ENCODE peak calls at places on chromosomes 7 and 10, in four cellular contexts. L is endothelial cell of umbilical vein, J is GM12878, D is A549. S is an unnamed sample.

GRCh38 chr7:145082366-145083240 is 246.8 kb upstream of the TPK1 start:
- DNase-seq in J (no peak), D (no peak), L (no peak), S (peak)

GRCh38 chr10:123097039-123097438 is 38.7 kb upstream of the HMX3 start:
- DNase-seq in J (no peak), L (no peak), D (no peak), S (no peak)

GRCh38 chr7:46033592-46033991 is 112.5 kb upstream of the IGFBP3 start:
- DNase-seq in J (no peak), L (no peak), D (no peak), S (no peak)

GRCh38 chr10:131567279-131568162 is 256.0 kb upstream of the TCERG1L start:
- DNase-seq in J (no peak), L (no peak), D (no peak), S (no peak)

GRCh38 chr7:16004661-16005060 is 318.2 kb upstream of the MEOX2 start:
- DNase-seq in L (no peak), J (no peak), D (no peak), S (no peak)

GRCh38 chr7:27175626-27176342 is 1.7 kb upstream of the HOXA10 start:
- DNase-seq in J (no peak), L (peak), D (no peak), S (no peak)

GRCh38 chr10:89481662-89482061 is 53.7 kb downstream of the SLC16A12 start:
- DNase-seq in L (peak), J (no peak), D (peak), S (no peak)

GRCh38 chr10:70425096-70425495 is 16.4 kb downstream of the NODAL start:
- DNase-seq in J (no peak), D (no peak), L (no peak), S (no peak)

GRCh38 chr7:111486472-111487142 is 75.7 kb downstream of the IMMP2L start:
- DNase-seq in L (peak), J (peak), D (peak), S (peak)

GRCh38 chr10:69758310-69758728 is 43.4 kb upstream of the COL13A1 start:
- DNase-seq in D (no peak), L (no peak), J (no peak), S (no peak)

GRCh38 chr7:113175525-113176097 is 57.3 kb upstream of the SMIM30 start:
- DNase-seq in J (no peak), D (no peak), L (no peak), S (no peak)

GRCh38 chr7:19051767-19052375 is 65.6 kb downstream of the TWIST1 start:
- DNase-seq in L (peak), J (no peak), D (peak), S (peak)

GRCh38 chr7:155190608-155191536 is 106.8 kb upstream of the INSIG1 start:
- DNase-seq in J (no peak), L (peak), D (peak), S (peak)

GRCh38 chr10:63103971-63104409 is 29.1 kb upstream of the NRBF2 start:
- DNase-seq in D (no peak), L (no peak), J (no peak), S (no peak)

GRCh38 chr7:107563761-107564552 is at the start of the genes COG5 and DUS4L:
- DNase-seq in D (peak), J (peak), L (peak), S (peak)

GRCh38 chr7:143295870-143296269 is 7.7 kb downstream of the CASP2 start:
- DNase-seq in L (peak), D (no peak), J (no peak), S (no peak)

GRCh38 chr7:29077854-29078253 is 68.5 kb downstream of the CPVL start:
- DNase-seq in D (no peak), L (no peak), J (no peak), S (no peak)

GRCh38 chr7:128257458-128257857 is 16.4 kb downstream of the LEP start:
- DNase-seq in L (no peak), D (no peak), J (no peak), S (no peak)

GRCh38 chr10:131708225-131708624 is 192.6 kb upstream of the PPP2R2D start:
- DNase-seq in J (no peak), D (no peak), L (no peak), S (no peak)

GRCh38 chr10:22552888-22553378 is 161.4 kb downstream of the PIP4K2A start:
- DNase-seq in L (no peak), J (no peak), D (no peak), S (no peak)

GRCh38 chr7:129989466-129989865 is 36.7 kb upstream of the UBE2H start:
- DNase-seq in J (peak), D (no peak), L (no peak), S (no peak)

GRCh38 chr7:152313879-152314604 is 121.8 kb downstream of the KMT2C start:
- DNase-seq in L (peak), D (peak), J (no peak), S (peak)

GRCh38 chr7:4788627-4789189 is 13.3 kb downstream of the AP5Z1 start:
- DNase-seq in D (no peak), L (no peak), J (no peak), S (no peak)

GRCh38 chr7:2219136-2219535 is 13.6 kb downstream of the MAD1L1 start:
- DNase-seq in J (no peak), L (no peak), D (no peak), S (no peak)

GRCh38 chr10:129743738-129744133 is 220.3 kb downstream of the EBF3 start:
- DNase-seq in D (no peak), L (no peak), J (no peak), S (no peak)

GRCh38 chr10:78907458-78908211 is 161.1 kb upstream of the ZMIZ1 start:
- DNase-seq in L (no peak), D (no peak), J (no peak), S (no peak)

GRCh38 chr10:79101560-79101971 is 32.8 kb downstream of the ZMIZ1 start:
- DNase-seq in D (no peak), J (no peak), L (no peak), S (no peak)

GRCh38 chr7:90916319-90916718 is 320.2 kb downstream of the CDK14 start:
- DNase-seq in L (no peak), D (no peak), J (no peak), S (no peak)

GRCh38 chr10:33252794-33253203 is 81.7 kb downstream of the NRP1 start:
- DNase-seq in L (peak), J (no peak), D (peak), S (no peak)

GRCh38 chr10:35335718-35336083 is 608 bp upstream of the CCNY start:
- DNase-seq in D (no peak), L (no peak), J (no peak), S (peak)

GRCh38 chr10:110918633-110919348 is at the start of gene BBIP1:
- DNase-seq in D (peak), J (peak), L (peak), S (peak)

GRCh38 chr10:77844713-77845454 is 81.7 kb downstream of the DLG5 start:
- DNase-seq in J (no peak), D (peak), L (peak), S (no peak)

GRCh38 chr10:50404021-50404823 is 152.9 kb upstream of the ASAH2 start:
- DNase-seq in D (no peak), J (no peak), L (no peak), S (no peak)

GRCh38 chr10:19922236-19922963 is 106.2 kb downstream of the PLXDC2 start:
- DNase-seq in D (no peak), J (no peak), L (peak), S (no peak)

GRCh38 chr7:132768099-132768498 is 191.8 kb upstream of the PLXNA4 start:
- DNase-seq in D (no peak), J (no peak), L (no peak), S (no peak)

GRCh38 chr10:33655165-33655815 is 320.8 kb upstream of the NRP1 start:
- DNase-seq in D (no peak), J (no peak), L (no peak), S (no peak)

GRCh38 chr10:84243759-84244158 is 1.1 kb upstream of the RGR start:
- DNase-seq in J (no peak), D (no peak), L (no peak), S (no peak)

GRCh38 chr7:150322114-150322832 is 882 bp upstream of the LRRC61 start:
- DNase-seq in D (no peak), L (no peak), J (no peak), S (no peak)
- H3K4me3 ChIP-seq in D (no peak), L (no peak), J (peak), S (peak)

DNA sequence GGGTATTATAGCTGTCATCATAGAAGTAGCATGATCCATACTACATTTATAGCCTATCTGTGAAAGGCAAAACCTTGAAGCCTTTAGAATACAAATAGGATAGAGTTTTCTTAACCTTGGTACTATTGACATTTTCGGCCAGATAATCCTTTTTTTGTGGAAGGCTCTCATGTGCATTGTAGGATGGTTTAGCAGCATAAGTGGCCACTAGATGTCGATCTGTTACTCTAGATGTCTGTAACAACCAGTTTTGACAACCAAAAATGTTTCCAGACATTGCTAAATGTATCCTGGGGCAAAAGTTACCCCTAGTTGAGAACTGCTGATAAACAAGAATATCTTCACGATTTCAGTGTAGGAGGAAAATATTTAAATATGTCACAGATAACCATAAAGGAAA is 319.4 kb upstream of the GALNT17 start:
- DNase-seq in L (no peak), D (no peak), J (no peak), S (no peak)
- TF ChIP-seq CTCF in L (no peak), D (no peak), J (peak), S (peak)

DNA sequence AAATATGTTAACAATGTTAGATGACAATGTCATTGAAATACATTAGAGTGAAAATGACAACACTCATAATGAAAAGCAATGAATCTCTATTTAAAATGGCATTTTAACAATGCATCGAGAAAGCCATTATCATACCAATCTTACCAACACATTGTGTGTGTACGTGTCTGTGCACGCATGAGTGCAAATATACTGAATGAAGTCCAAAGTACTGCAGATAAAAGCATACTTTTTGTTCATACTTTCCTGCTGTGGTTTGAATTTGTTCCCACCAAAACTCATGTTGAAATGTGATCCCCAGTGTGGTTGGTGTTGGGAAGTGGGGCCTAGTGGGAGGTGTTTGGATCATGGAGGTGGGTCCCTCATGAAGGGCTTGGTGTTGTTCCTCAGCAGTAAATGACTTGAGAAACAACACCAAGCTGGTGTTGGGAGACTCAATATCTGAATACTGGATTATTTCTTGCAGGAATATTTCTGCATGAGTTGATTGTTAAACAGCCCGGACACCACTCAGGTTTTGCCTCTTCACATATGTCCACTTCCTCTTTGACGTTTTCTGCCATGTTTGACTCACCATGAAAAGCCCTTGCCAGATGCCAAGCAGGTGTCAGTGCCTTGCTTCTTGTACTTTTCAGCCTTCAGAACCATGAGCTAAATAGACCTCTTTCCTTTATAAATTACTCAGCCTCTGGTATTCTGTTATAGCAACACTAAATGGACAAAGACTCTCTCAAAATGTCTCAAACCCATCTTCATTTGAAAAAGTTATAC is 24.5 kb upstream of the MACC1 start:
- DNase-seq in L (no peak), J (peak), D (no peak), S (no peak)
- TF ChIP-seq MYC in L (no peak), J (no peak), D (no peak), S (no peak)

DNA sequence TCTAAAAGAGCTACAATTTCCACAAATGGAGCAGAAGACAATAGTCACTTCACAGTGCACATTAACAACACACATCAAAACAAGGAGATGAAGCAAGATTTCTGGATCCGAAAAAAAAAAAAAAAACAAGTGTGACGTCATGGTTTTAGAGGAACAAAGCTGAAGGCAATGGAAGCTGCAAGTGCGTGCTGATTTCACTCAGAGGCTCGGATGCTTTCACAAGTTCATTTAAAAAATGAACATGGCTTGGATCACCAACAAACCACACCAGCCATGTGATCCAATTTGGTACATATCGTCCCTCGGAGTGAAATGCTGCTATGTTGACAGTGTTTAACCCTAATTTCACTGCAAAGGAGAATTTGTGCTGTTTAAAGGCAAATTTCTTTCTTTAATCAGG is 337.0 kb upstream of the PRKCQ start:
- DNase-seq in D (no peak), J (no peak), L (no peak), S (peak)
- H3K4me3 ChIP-seq in D (no peak), J (no peak), L (no peak), S (no peak)